ENCODE peak calls at places on chromosomes 11 and 22, in four cellular contexts. One of them, this sample, is unnamed.

GRCh38 chr11:65440831-65441499 is 18.4 kb downstream of the NEAT1 start:
- DNase-seq in hepatocyte: no peak
- DNase-seq in neural crest cell: no peak
- DNase-seq in H1: no peak
- DNase-seq in this sample: peak; percentile 40

GRCh38 chr11:68741536-68741935 is 9.8 kb downstream of the TESMIN start:
- DNase-seq in hepatocyte: no peak
- DNase-seq in neural crest cell: no peak
- DNase-seq in H1: no peak
- DNase-seq in this sample: no peak

GRCh38 chr11:36222755-36223635 is 66.2 kb downstream of the COMMD9 start:
- DNase-seq in hepatocyte: no peak
- DNase-seq in neural crest cell: no peak
- DNase-seq in H1: no peak
- DNase-seq in this sample: no peak

GRCh38 chr11:46112961-46113617 is 8.2 kb downstream of the PHF21A start:
- DNase-seq in hepatocyte: peak; percentile 72
- DNase-seq in neural crest cell: no peak
- DNase-seq in H1: no peak
- DNase-seq in this sample: peak; percentile 48

GRCh38 chr22:44917372-44918165 is 92.2 kb downstream of the PHF21B start:
- DNase-seq in hepatocyte: no peak
- DNase-seq in neural crest cell: no peak
- DNase-seq in H1: no peak
- DNase-seq in this sample: no peak

GRCh38 chr11:103183981-103184592 is 74.9 kb downstream of the DYNC2H1 start:
- DNase-seq in hepatocyte: no peak
- DNase-seq in neural crest cell: no peak
- DNase-seq in H1: no peak
- DNase-seq in this sample: no peak

GRCh38 chr11:61092280-61092766 is 10.0 kb upstream of the CD5 start:
- DNase-seq in hepatocyte: no peak
- DNase-seq in neural crest cell: no peak
- DNase-seq in H1: no peak
- DNase-seq in this sample: no peak

GRCh38 chr22:19714320-19715252 is at the start of gene SEPTIN5:
- DNase-seq in hepatocyte: no peak
- DNase-seq in neural crest cell: no peak
- DNase-seq in H1: peak; percentile 60
- DNase-seq in this sample: no peak

GRCh38 chr11:1230456-1231395 is 7.9 kb downstream of the MUC5B start:
- DNase-seq in hepatocyte: no peak
- DNase-seq in neural crest cell: no peak
- DNase-seq in H1: peak; percentile 41
- DNase-seq in this sample: no peak

GRCh38 chr11:2193099-2193886 is 21.7 kb upstream of the TH start:
- DNase-seq in hepatocyte: no peak
- DNase-seq in neural crest cell: no peak
- DNase-seq in H1: no peak
- DNase-seq in this sample: peak; percentile 54

GRCh38 chr22:37559901-37560681 is at the start of gene CDC42EP1:
- DNase-seq in hepatocyte: peak; percentile 89
- DNase-seq in neural crest cell: no peak
- DNase-seq in H1: peak; percentile 78
- DNase-seq in this sample: peak; percentile 56

GRCh38 chr11:2123628-2123960 is 15.6 kb downstream of the IGF2 start:
- DNase-seq in hepatocyte: no peak
- DNase-seq in neural crest cell: no peak
- DNase-seq in H1: no peak
- DNase-seq in this sample: no peak

GRCh38 chr11:48101044-48101733 is 115.4 kb upstream of the OR4B1 start:
- DNase-seq in hepatocyte: no peak
- DNase-seq in neural crest cell: no peak
- DNase-seq in H1: peak; percentile 43
- DNase-seq in this sample: no peak

GRCh38 chr11:1197886-1198765 is 24.7 kb upstream of the MUC5B start:
- DNase-seq in hepatocyte: no peak
- DNase-seq in neural crest cell: no peak
- DNase-seq in H1: no peak
- DNase-seq in this sample: no peak

GRCh38 chr11:128551641-128552335 is 35.6 kb downstream of the ETS1 start:
- DNase-seq in hepatocyte: no peak
- DNase-seq in neural crest cell: no peak
- DNase-seq in H1: no peak
- DNase-seq in this sample: no peak

GRCh38 chr11:35524780-35525179 is 636 bp downstream of the PAMR1 start:
- DNase-seq in hepatocyte: no peak
- DNase-seq in neural crest cell: no peak
- DNase-seq in H1: no peak
- DNase-seq in this sample: no peak

GRCh38 chr11:36258730-36259360 is 30.4 kb downstream of the COMMD9 start:
- DNase-seq in hepatocyte: peak; percentile 80
- DNase-seq in neural crest cell: peak; percentile 52
- DNase-seq in H1: peak; percentile 73
- DNase-seq in this sample: peak; percentile 64

GRCh38 chr11:19450282-19450681 is 209.5 kb upstream of the E2F8 start:
- DNase-seq in hepatocyte: no peak
- DNase-seq in neural crest cell: no peak
- DNase-seq in H1: no peak
- DNase-seq in this sample: no peak

GRCh38 chr11:94519478-94520084 is 7.3 kb downstream of the C11orf97 start:
- DNase-seq in hepatocyte: peak; percentile 52
- DNase-seq in neural crest cell: no peak
- DNase-seq in H1: no peak
- DNase-seq in this sample: peak; percentile 40

GRCh38 chr22:23219787-23220484 is 39.6 kb downstream of the BCR start:
- DNase-seq in hepatocyte: peak; percentile 54
- DNase-seq in neural crest cell: no peak
- DNase-seq in H1: no peak
- DNase-seq in this sample: peak; percentile 83

DNA sequence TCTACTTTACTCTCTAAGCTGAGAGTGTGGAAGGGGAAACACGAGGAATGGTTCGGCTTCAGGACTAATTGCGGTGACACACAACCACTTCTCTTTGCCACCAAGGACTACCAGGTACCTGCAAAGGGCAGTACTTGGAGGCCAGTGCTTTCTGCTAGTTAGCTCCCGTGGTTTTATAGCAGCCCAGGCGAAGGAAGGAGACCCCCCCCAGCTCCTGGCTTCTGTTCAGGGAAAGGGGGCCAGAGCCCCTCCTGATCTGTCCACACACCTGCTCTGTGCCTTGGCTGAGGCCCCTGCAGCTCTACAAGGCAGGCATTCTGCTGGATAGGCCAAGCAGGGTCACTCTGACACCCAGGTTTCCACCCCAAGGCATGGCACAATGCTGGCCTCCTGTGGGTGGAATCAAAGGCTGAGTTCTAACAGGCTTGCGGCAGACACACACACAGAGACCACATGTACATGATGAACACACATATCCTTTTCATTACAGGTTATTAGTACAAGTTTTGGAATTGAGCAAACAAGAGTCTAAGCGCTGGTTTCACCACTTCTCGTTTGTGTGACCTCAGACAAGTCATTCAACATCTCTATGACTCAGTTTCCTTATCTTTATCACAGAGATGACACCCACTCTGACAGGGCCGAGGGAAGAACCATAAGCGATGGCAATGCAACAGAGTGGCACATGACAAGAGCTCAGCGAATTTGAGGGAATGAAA is 7.5 kb downstream of the SERPIND1 start:
- DNase-seq in hepatocyte: no peak
- DNase-seq in neural crest cell: no peak
- DNase-seq in H1: no peak
- DNase-seq in this sample: no peak
- TF ChIP-seq CTCF in hepatocyte: no peak
- TF ChIP-seq CTCF in neural crest cell: no peak
- TF ChIP-seq CTCF in H1: no peak
- TF ChIP-seq CTCF in this sample: no peak

GRCh38 chr11:32070707-32071106 is 20.2 kb upstream of the RCN1 start:
- DNase-seq in hepatocyte: no peak
- DNase-seq in neural crest cell: no peak
- DNase-seq in H1: no peak
- DNase-seq in this sample: no peak

GRCh38 chr11:32072872-32073661 is 17.8 kb upstream of the RCN1 start:
- DNase-seq in hepatocyte: no peak
- DNase-seq in neural crest cell: peak; percentile 23
- DNase-seq in H1: peak; percentile 55
- DNase-seq in this sample: no peak

GRCh38 chr11:32068134-32068533 is 22.7 kb upstream of the RCN1 start:
- DNase-seq in hepatocyte: peak; percentile 46
- DNase-seq in neural crest cell: no peak
- DNase-seq in H1: no peak
- DNase-seq in this sample: no peak

GRCh38 chr11:32069361-32070058 is 21.4 kb upstream of the RCN1 start:
- DNase-seq in hepatocyte: no peak
- DNase-seq in neural crest cell: no peak
- DNase-seq in H1: no peak
- DNase-seq in this sample: no peak

GRCh38 chr11:32071811-32072210 is 19.1 kb upstream of the RCN1 start:
- DNase-seq in hepatocyte: peak; percentile 54
- DNase-seq in neural crest cell: no peak
- DNase-seq in H1: no peak
- DNase-seq in this sample: peak; percentile 57
- TF ChIP-seq CTCF in hepatocyte: peak; percentile 41
- TF ChIP-seq CTCF in neural crest cell: peak; percentile 63
- TF ChIP-seq CTCF in H1: peak; percentile 58
- TF ChIP-seq CTCF in this sample: peak; percentile 35

GRCh38 chr22:46511391-46512370 is 25.7 kb downstream of the CELSR1 start:
- DNase-seq in hepatocyte: peak; percentile 3
- DNase-seq in neural crest cell: no peak
- DNase-seq in H1: no peak
- DNase-seq in this sample: no peak
- TF ChIP-seq CTCF in hepatocyte: no peak
- TF ChIP-seq CTCF in neural crest cell: no peak
- TF ChIP-seq CTCF in H1: no peak
- TF ChIP-seq CTCF in this sample: no peak

DNA sequence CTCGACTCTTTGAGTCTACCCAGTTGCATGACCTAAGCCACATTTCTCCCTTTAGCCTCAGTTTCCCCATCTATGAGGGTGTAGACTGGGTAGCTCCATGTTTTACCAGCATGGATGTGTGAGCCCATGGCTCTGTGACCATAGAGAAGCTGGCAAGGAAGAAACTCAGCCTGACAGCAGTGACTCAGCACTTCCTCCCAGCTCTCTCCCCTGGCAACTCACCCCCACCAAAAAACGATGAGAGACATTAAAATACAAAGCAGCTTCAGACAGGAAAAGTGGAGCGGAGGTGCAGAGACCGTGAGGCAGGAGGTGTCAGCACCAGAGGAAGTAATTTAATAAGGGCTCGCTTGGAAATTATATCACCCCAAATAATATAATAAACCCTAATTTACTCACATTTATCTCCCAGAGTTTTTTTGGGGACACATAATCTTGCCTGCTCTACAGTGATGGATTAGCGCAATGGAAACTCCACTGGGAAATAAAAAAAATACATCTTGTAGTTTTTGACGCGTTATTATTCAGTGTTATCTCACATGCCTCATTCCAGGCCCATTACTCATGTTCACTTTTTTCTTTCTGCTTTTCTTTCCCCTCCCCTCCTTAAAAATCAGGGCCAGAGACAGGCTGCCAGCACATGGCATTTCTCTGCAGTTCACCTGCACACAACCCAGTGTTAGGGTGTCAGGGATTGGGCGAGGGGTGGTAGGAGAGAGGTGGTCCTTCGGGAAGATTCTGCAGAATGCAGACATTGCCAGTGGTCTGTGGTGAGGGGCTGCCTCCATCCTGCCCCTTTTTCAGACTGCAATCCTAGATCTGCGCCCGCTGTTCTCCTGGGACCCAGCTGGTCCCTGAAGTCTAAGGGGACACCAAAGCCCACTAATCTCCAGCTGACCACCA is 170.8 kb downstream of the BUD13 start:
- DNase-seq in hepatocyte: no peak
- DNase-seq in neural crest cell: no peak
- DNase-seq in H1: no peak
- DNase-seq in this sample: no peak
- TF ChIP-seq CTCF in hepatocyte: no peak
- TF ChIP-seq CTCF in neural crest cell: no peak
- TF ChIP-seq CTCF in H1: no peak
- TF ChIP-seq CTCF in this sample: no peak

GRCh38 chr11:114180301-114181055 is 115.7 kb upstream of the NNMT start:
- DNase-seq in hepatocyte: peak; percentile 46
- DNase-seq in neural crest cell: no peak
- DNase-seq in H1: no peak
- DNase-seq in this sample: peak; percentile 61
- TF ChIP-seq CTCF in hepatocyte: peak; percentile 53
- TF ChIP-seq CTCF in neural crest cell: peak; percentile 33
- TF ChIP-seq CTCF in H1: peak; percentile 79
- TF ChIP-seq CTCF in this sample: peak; percentile 70

DNA sequence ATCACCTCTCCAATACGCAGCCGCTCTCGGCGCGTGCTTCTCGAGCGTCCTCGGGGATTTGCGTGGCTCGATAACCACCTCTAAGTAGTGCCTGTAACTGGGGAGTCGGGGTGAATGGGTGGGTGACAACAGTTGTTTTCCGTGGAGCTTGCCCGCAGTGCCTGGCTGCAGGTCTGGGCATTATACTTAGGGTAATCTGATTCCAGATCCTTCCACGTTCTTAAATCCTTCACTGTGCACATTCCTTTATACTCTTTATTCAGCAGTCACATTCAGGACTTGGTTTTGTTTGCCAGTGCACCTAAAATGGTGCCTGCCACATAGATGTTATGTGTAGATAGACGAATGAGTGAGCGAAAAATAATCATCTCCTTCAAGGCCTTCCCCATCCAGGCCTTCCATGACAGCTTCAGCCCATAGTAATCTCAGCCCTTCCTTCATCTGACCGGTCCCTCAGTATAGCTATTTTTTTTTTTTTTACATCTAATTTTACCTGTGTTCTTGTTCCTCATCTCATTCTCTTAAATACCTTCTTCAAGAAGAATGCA is 602 bp downstream of the NAT10 start:
- DNase-seq in hepatocyte: no peak
- DNase-seq in neural crest cell: no peak
- DNase-seq in H1: no peak
- DNase-seq in this sample: no peak
- TF ChIP-seq CTCF in hepatocyte: no peak
- TF ChIP-seq CTCF in neural crest cell: no peak
- TF ChIP-seq CTCF in H1: no peak
- TF ChIP-seq CTCF in this sample: no peak